ENCODE peak calls at places on chromosomes 2 and 18, in four cellular contexts. O, K, M and G are unnamed samples.

GRCh38 chr18:75679347-75679746 is 251.8 kb upstream of the SMIM21 start:
- DNase-seq in O (no peak), M (no peak), K (no peak), G (no peak)

GRCh38 chr2:117980381-117980780 is 33.5 kb downstream of the CCDC93 start:
- DNase-seq in O (peak; percentile 26), K (no peak), M (no peak), G (no peak)

GRCh38 chr18:12420831-12421421 is 13.2 kb downstream of the PRELID3A start:
- DNase-seq in K (peak; percentile 37), M (peak; percentile 34), O (peak; percentile 90), G (peak; percentile 76)

GRCh38 chr2:73114273-73114867 is 1.6 kb upstream of the RAB11FIP5 start:
- DNase-seq in K (no peak), M (no peak), O (no peak), G (no peak)

GRCh38 chr2:200507179-200507578 is 2.7 kb downstream of the KCTD18 start:
- DNase-seq in O (no peak), M (no peak), K (no peak), G (no peak)

GRCh38 chr18:58862851-58863538 is 1.7 kb upstream of the ZNF532 start:
- DNase-seq in K (peak; percentile 20), M (peak; percentile 52), O (peak; percentile 66), G (no peak)

GRCh38 chr2:241547781-241548450 is 10.6 kb upstream of the BOK start:
- DNase-seq in K (no peak), M (no peak), O (no peak), G (no peak)

GRCh38 chr2:158009425-158009824 is 92.3 kb upstream of the UPP2 start:
- DNase-seq in M (no peak), O (no peak), K (no peak), G (no peak)

GRCh38 chr18:10266236-10266585 is 188.2 kb upstream of the APCDD1 start:
- DNase-seq in O (no peak), K (no peak), M (no peak), G (no peak)

GRCh38 chr2:150400849-150401248 is 86.6 kb downstream of the RND3 start:
- DNase-seq in K (no peak), M (no peak), O (no peak), G (no peak)

GRCh38 chr2:238027591-238028415 is 33.0 kb upstream of the SCLY start:
- DNase-seq in O (no peak), M (no peak), K (no peak), G (no peak)

GRCh38 chr2:202376460-202377307 is 557 bp downstream of the BMPR2 start:
- DNase-seq in K (no peak), O (no peak), M (peak; percentile 52), G (peak; percentile 46)

GRCh38 chr18:7202119-7202680 is 28.7 kb upstream of the LRRC30 start:
- DNase-seq in K (no peak), M (no peak), O (no peak), G (no peak)

GRCh38 chr18:26771524-26771923 is 94.0 kb downstream of the AQP4 start:
- DNase-seq in M (no peak), K (no peak), O (peak; percentile 47), G (peak; percentile 35)

GRCh38 chr2:30267161-30267568 is 35.8 kb downstream of the LBH start:
- DNase-seq in K (no peak), O (no peak), M (no peak), G (peak; percentile 42)

GRCh38 chr2:8544786-8545631 is 136.8 kb upstream of the ID2 start:
- DNase-seq in K (no peak), M (no peak), O (peak; percentile 56), G (peak; percentile 48)